ENCODE peak calls at places on chromosomes 7 and 10, in four cellular contexts. G is H9, N is mesenchymal stem cell, O is H1. A is an unnamed sample.

GRCh38 chr10:21329995-21330627 is 195.4 kb downstream of the SKIDA1 start:
- DNase-seq in G (no peak), N (peak; percentile 98), O (no peak), A (no peak)

GRCh38 chr7:150755473-150756099 is 18.4 kb downstream of the GIMAP5 start:
- DNase-seq in G (no peak), N (no peak), O (no peak), A (no peak)

GRCh38 chr7:156064921-156065386 is 252.7 kb upstream of the SHH start:
- DNase-seq in G (no peak), N (no peak), O (no peak), A (no peak)

GRCh38 chr7:47327306-47327697 is 254.6 kb downstream of the TNS3 start:
- DNase-seq in G (no peak), N (no peak), O (no peak), A (no peak)

GRCh38 chr7:153675141-153675540 is 377.1 kb upstream of the DPP6 start:
- DNase-seq in G (no peak), N (no peak), O (no peak), A (no peak)

GRCh38 chr7:1033546-1034145 is 10.7 kb upstream of the GPR146 start:
- DNase-seq in G (no peak), N (no peak), O (no peak), A (no peak)

GRCh38 chr7:45646996-45647411 is 72.8 kb downstream of the ADCY1 start:
- DNase-seq in G (no peak), N (no peak), O (no peak), A (no peak)

GRCh38 chr7:52410032-52410431 is 625.4 kb upstream of the POM121L12 start:
- DNase-seq in G (no peak), N (no peak), O (no peak), A (no peak)

GRCh38 chr7:2777898-2778535 is 66.1 kb downstream of the GNA12 start:
- DNase-seq in G (no peak), N (no peak), O (no peak), A (no peak)

GRCh38 chr10:63977329-63977923 is 456.2 kb downstream of the REEP3 start:
- DNase-seq in G (peak; percentile 63), N (peak; percentile 21), O (no peak), A (peak; percentile 51)

GRCh38 chr10:101130984-101131961 is at the start of gene TLX1:
- DNase-seq in G (peak; percentile 83), N (no peak), O (no peak), A (no peak)

GRCh38 chr10:4229106-4229505 is 444.1 kb upstream of the KLF6 start:
- DNase-seq in G (no peak), N (no peak), O (no peak), A (no peak)

GRCh38 chr7:130266961-130267321 is 278 bp downstream of the CPA2 start:
- DNase-seq in G (no peak), N (no peak), O (no peak), A (no peak)
- H2BK12ac ChIP-seq in G (no peak overlapping the region), N (peak overlapping the region; percentile 71), O (no peak overlapping the region), A (no peak overlapping the region)

DNA sequence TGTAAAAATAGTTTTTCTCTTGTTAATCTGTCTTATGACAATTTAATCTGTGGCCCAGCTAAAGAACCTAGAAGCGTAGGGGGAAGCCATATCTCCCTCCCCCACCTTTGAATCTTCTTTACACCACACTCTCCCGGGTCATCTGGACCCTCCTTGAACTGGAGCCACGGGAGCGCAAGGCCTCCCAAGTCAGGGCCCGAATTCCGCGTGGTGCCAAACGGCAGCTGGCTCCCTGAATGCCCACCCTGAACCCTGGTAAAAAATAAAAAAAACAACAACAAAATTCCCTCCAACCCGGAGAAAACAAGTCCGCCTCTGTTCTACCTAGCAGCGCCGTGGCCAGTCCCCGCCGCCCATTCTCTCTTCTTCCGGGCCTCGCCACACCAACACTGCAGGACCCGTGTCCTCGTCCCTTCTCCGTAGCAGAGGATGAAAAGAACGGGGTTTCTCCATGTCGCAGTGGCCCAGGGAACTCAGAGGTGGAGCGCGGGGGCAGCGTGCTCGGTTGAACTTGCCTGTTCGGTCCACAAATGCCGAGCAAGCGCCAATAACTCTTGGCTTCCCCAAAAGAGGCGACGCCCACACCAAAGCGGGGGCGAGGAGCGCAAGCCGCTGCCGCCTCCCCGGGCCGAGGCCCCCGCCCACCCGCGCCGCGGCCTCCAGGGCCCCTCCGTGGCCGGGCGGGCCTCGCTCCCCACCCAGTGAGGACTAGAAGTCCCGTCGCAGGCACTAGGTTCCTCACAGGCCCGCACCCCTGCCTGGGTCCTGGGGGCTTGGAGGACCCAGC is 15.1 kb upstream of the FKBP9 start:
- DNase-seq in G (peak; percentile 45), N (peak; percentile 63), O (no peak), A (peak; percentile 36)
- H2BK15ac ChIP-seq in G (no peak overlapping the region), N (peak overlapping the region; percentile 80), O (no peak overlapping the region), A (peak overlapping the region; percentile 62)

GRCh38 chr10:44955408-44956070 is 4.1 kb upstream of the RASSF4 start:
- DNase-seq in G (peak; percentile 14), N (no peak), O (no peak), A (no peak)
- H2BK12ac ChIP-seq in G (no peak overlapping the region), N (no peak overlapping the region), O (no peak overlapping the region), A (no peak overlapping the region)

GRCh38 chr10:91295346-91295745 is 74.9 kb downstream of the PCGF5 start:
- DNase-seq in G (no peak), N (no peak), O (no peak), A (no peak)

GRCh38 chr10:91294134-91294906 is 73.9 kb downstream of the PCGF5 start:
- DNase-seq in G (no peak), N (no peak), O (no peak), A (no peak)

GRCh38 chr10:91296471-91296870 is 76.0 kb downstream of the PCGF5 start:
- DNase-seq in G (no peak), N (no peak), O (no peak), A (no peak)

GRCh38 chr10:91300011-91300575 is 79.6 kb downstream of the PCGF5 start:
- DNase-seq in G (no peak), N (no peak), O (no peak), A (no peak)

DNA sequence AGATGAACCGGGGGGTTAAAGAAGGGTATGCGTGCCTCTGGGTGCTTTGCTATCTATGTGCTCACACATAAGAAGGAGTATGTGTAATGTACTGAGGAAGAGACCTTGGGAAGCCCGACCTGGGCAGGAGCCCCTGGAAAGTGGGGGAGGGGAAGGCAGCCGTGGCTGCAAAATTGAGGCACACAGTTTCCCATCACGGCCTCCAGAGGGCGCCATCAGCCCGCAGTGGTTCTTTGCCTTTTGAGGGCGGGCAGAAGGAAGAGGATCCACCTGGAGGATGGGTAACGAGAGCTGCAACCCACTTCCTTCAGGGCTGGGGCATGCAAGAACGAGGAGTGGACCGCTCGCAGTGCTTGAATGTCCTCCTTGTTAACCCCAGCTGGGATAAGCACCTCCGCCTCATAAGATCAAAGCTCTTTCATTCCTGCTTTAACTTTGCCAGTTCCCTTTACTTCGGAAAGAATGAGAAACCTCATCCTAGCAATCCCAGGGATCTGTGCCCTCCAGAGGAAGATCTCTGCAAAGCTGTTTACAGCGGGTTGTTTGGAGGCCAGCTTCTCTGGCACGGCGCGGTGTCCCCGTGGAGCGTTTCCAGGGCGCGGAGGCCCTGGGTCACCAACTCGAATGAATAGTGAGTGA is 77.9 kb downstream of the PCGF5 start:
- DNase-seq in G (peak; percentile 94), N (peak; percentile 80), O (peak; percentile 78), A (peak; percentile 80)
- H2BK15ac ChIP-seq in G (no peak overlapping the region), N (peak overlapping the region; percentile 70), O (no peak overlapping the region), A (no peak overlapping the region)

GRCh38 chr10:122474145-122474739 is 12.9 kb downstream of the HTRA1 start:
- DNase-seq in G (no peak), N (peak; percentile 71), O (no peak), A (no peak)
- H2BK12ac ChIP-seq in G (no peak overlapping the region), N (peak overlapping the region; percentile 49), O (peak overlapping the region; percentile 27), A (no peak overlapping the region)